ENCODE peak calls at places on chromosomes 4 and X, in seven cellular contexts. N, H, O, T, I, P and Y are unnamed samples.

GRCh38 chr4:3807861-3808521 is 41.8 kb downstream of the ADRA2C start:
- DNase-seq in T (no peak), I (no peak), H (no peak), N (no peak), P (no peak), O (no peak), Y (no peak)

GRCh38 chr4:77921701-77922100 is 59.1 kb downstream of the MRPL1 start:
- DNase-seq in H (peak; percentile 38), I (no peak), P (peak; percentile 59), T (no peak), N (no peak), O (no peak), Y (peak; percentile 87)

GRCh38 chr4:39637572-39638357 is 900 bp downstream of the SMIM14 start:
- DNase-seq in I (no peak), O (no peak), N (peak; percentile 21), T (no peak), P (no peak), H (no peak), Y (peak; percentile 51)

GRCh38 chr4:102344520-102344954 is 745 bp downstream of the SLC39A8 start:
- DNase-seq in P (no peak), T (peak; percentile 3), I (peak; percentile 44), N (peak; percentile 76), O (peak; percentile 49), H (peak; percentile 2), Y (peak; percentile 47)

GRCh38 chr4:165184220-165184619 is 23.1 kb upstream of the KLHL2 start:
- DNase-seq in T (no peak), I (no peak), O (no peak), H (no peak), N (no peak), P (no peak), Y (no peak)

GRCh38 chrX:69085826-69086225 is 79.4 kb downstream of the PJA1 start:
- DNase-seq in P (no peak), O (no peak), T (no peak), H (no peak), I (no peak), N (no peak), Y (no peak)

GRCh38 chrX:132669142-132669541 is 180.3 kb upstream of the MBNL3 start:
- DNase-seq in T (no peak), I (no peak), H (no peak), O (no peak), N (no peak), P (no peak), Y (no peak)

GRCh38 chr4:116702949-116703348 is 382.4 kb downstream of the TRAM1L1 start:
- DNase-seq in N (peak; percentile 13), T (no peak), I (no peak), P (no peak), H (no peak), O (no peak), Y (no peak)

GRCh38 chr4:109040441-109040840 is 262.0 kb downstream of the COL25A1 start:
- DNase-seq in O (no peak), T (no peak), I (no peak), N (no peak), H (no peak), P (no peak), Y (no peak)

GRCh38 chr4:1249731-1250526 is 999 bp upstream of the CTBP1 start:
- DNase-seq in N (peak; percentile 78), T (no peak), P (no peak), O (peak; percentile 56), H (no peak), I (peak; percentile 37), Y (no peak)

GRCh38 chr4:3375688-3376087 is 66.1 kb upstream of the HGFAC start:
- DNase-seq in O (no peak), H (no peak), I (no peak), N (no peak), P (no peak), T (no peak), Y (no peak)

GRCh38 chrX:36963069-36963808 is 44.9 kb upstream of the FAM47C start:
- DNase-seq in P (no peak), O (no peak), H (no peak), I (no peak), N (no peak), T (no peak), Y (no peak)

GRCh38 chr4:125741825-125742452 is 427.2 kb downstream of the FAT4 start:
- DNase-seq in T (no peak), P (no peak), I (no peak), H (no peak), O (no peak), N (peak; percentile 24), Y (no peak)

GRCh38 chrX:113514906-113515305 is 674.3 kb upstream of the AMOT start:
- DNase-seq in O (no peak), I (no peak), T (no peak), N (no peak), P (no peak), H (no peak), Y (no peak)

GRCh38 chr4:11614426-11614825 is 185.7 kb upstream of the HS3ST1 start:
- DNase-seq in T (no peak), N (no peak), O (no peak), H (no peak), P (no peak), I (no peak), Y (no peak)

GRCh38 chrX:30196322-30196721 is 19.0 kb upstream of the MAGEB2 start:
- DNase-seq in I (no peak), N (peak; percentile 4), H (no peak), P (no peak), T (no peak), O (no peak), Y (no peak)

GRCh38 chr4:183610613-183611012 is 48.4 kb downstream of the RWDD4 start:
- DNase-seq in O (no peak), P (no peak), I (no peak), H (no peak), N (no peak), T (no peak), Y (no peak)

GRCh38 chr4:20313237-20314030 is 61.7 kb downstream of the SLIT2 start:
- DNase-seq in P (no peak), O (no peak), T (no peak), N (no peak), H (no peak), I (no peak), Y (no peak)

GRCh38 chr4:71406459-71406963 is 67.7 kb downstream of the SLC4A4 start:
- DNase-seq in P (no peak), T (no peak), H (no peak), N (no peak), O (no peak), I (no peak), Y (peak; percentile 26)